ENCODE peak calls at places on chromosomes 5 and 9, in five cellular contexts. One of them, this sample, is unnamed.

GRCh38 chr9:99140685-99141314 is 35.9 kb downstream of the TGFBR1 start:
- DNase-seq in fibroblast of lung: peak
- DNase-seq in RWPE2: no peak
- DNase-seq in cardiac fibroblast: peak
- DNase-seq in tibial nerve: no peak
- DNase-seq in this sample: no peak

GRCh38 chr5:139391570-139392323 is 2.0 kb upstream of the MZB1 start:
- DNase-seq in tibial nerve: no peak
- DNase-seq in cardiac fibroblast: peak
- DNase-seq in fibroblast of lung: peak
- DNase-seq in RWPE2: peak
- DNase-seq in this sample: no peak

GRCh38 chr5:66207800-66208561 is 63.9 kb downstream of the SREK1 start:
- DNase-seq in RWPE2: no peak
- DNase-seq in cardiac fibroblast: no peak
- DNase-seq in tibial nerve: no peak
- DNase-seq in fibroblast of lung: no peak
- DNase-seq in this sample: peak

GRCh38 chr5:58318468-58318867 is 141.4 kb downstream of the PLK2 start:
- DNase-seq in cardiac fibroblast: peak
- DNase-seq in fibroblast of lung: no peak
- DNase-seq in tibial nerve: no peak
- DNase-seq in RWPE2: no peak
- DNase-seq in this sample: no peak

GRCh38 chr9:98129451-98129881 is 10.4 kb upstream of the TRIM14 start:
- DNase-seq in cardiac fibroblast: no peak
- DNase-seq in fibroblast of lung: no peak
- DNase-seq in RWPE2: peak
- DNase-seq in tibial nerve: no peak
- DNase-seq in this sample: no peak

GRCh38 chr9:89408628-89409101 is 89.2 kb downstream of the SEMA4D start:
- DNase-seq in cardiac fibroblast: no peak
- DNase-seq in RWPE2: no peak
- DNase-seq in fibroblast of lung: no peak
- DNase-seq in tibial nerve: no peak
- DNase-seq in this sample: no peak

GRCh38 chr5:131991593-131992324 is 19.7 kb downstream of the ACSL6 start:
- DNase-seq in cardiac fibroblast: no peak
- DNase-seq in RWPE2: peak
- DNase-seq in tibial nerve: no peak
- DNase-seq in fibroblast of lung: no peak
- DNase-seq in this sample: no peak

GRCh38 chr5:151451626-151452520 is 4.5 kb downstream of the SLC36A1 start:
- DNase-seq in RWPE2: no peak
- DNase-seq in fibroblast of lung: no peak
- DNase-seq in tibial nerve: no peak
- DNase-seq in cardiac fibroblast: peak
- DNase-seq in this sample: no peak

GRCh38 chr9:22649384-22649783 is 202.8 kb downstream of the DMRTA1 start:
- DNase-seq in tibial nerve: no peak
- DNase-seq in cardiac fibroblast: no peak
- DNase-seq in RWPE2: no peak
- DNase-seq in fibroblast of lung: peak
- DNase-seq in this sample: no peak

GRCh38 chr9:109641079-109641659 is 138.8 kb upstream of the PALM2AKAP2 start:
- DNase-seq in tibial nerve: no peak
- DNase-seq in cardiac fibroblast: no peak
- DNase-seq in fibroblast of lung: peak
- DNase-seq in RWPE2: no peak
- DNase-seq in this sample: no peak

GRCh38 chr9:84670106-84670800 is 724 bp downstream of the NTRK2 start:
- DNase-seq in tibial nerve: no peak
- DNase-seq in fibroblast of lung: no peak
- DNase-seq in RWPE2: no peak
- DNase-seq in cardiac fibroblast: no peak
- DNase-seq in this sample: no peak

GRCh38 chr5:157689942-157690689 is 18.8 kb downstream of the C5orf52 start:
- DNase-seq in cardiac fibroblast: no peak
- DNase-seq in RWPE2: no peak
- DNase-seq in tibial nerve: no peak
- DNase-seq in fibroblast of lung: no peak
- DNase-seq in this sample: no peak

GRCh38 chr5:154320209-154320608 is 125.6 kb upstream of the SAP30L start:
- DNase-seq in tibial nerve: no peak
- DNase-seq in RWPE2: no peak
- DNase-seq in cardiac fibroblast: no peak
- DNase-seq in fibroblast of lung: no peak
- DNase-seq in this sample: no peak

GRCh38 chr5:172455087-172455381 is 709 bp upstream of the SH3PXD2B start:
- DNase-seq in tibial nerve: no peak
- DNase-seq in cardiac fibroblast: no peak
- DNase-seq in fibroblast of lung: no peak
- DNase-seq in RWPE2: peak
- DNase-seq in this sample: no peak

GRCh38 chr5:91468643-91469422 is 85.7 kb upstream of the ARRDC3 start:
- DNase-seq in RWPE2: no peak
- DNase-seq in cardiac fibroblast: peak
- DNase-seq in tibial nerve: no peak
- DNase-seq in fibroblast of lung: no peak
- DNase-seq in this sample: no peak

GRCh38 chr9:22107202-22107601 is 98.1 kb upstream of the CDKN2B start:
- DNase-seq in RWPE2: no peak
- DNase-seq in fibroblast of lung: no peak
- DNase-seq in tibial nerve: no peak
- DNase-seq in cardiac fibroblast: peak
- DNase-seq in this sample: peak

GRCh38 chr9:73001860-73002259 is 49.0 kb upstream of the ALDH1A1 start:
- DNase-seq in cardiac fibroblast: no peak
- DNase-seq in tibial nerve: no peak
- DNase-seq in RWPE2: no peak
- DNase-seq in fibroblast of lung: no peak
- DNase-seq in this sample: no peak

GRCh38 chr9:93210974-93211653 is 27.2 kb downstream of the WNK2 start:
- DNase-seq in RWPE2: no peak
- DNase-seq in cardiac fibroblast: no peak
- DNase-seq in fibroblast of lung: no peak
- DNase-seq in tibial nerve: no peak
- DNase-seq in this sample: no peak

GRCh38 chr5:173530547-173530946 is 85.9 kb downstream of the BOD1 start:
- DNase-seq in cardiac fibroblast: no peak
- DNase-seq in tibial nerve: no peak
- DNase-seq in RWPE2: no peak
- DNase-seq in fibroblast of lung: no peak
- DNase-seq in this sample: no peak

GRCh38 chr5:147530801-147531389 is 21.0 kb upstream of the DPYSL3 start:
- DNase-seq in fibroblast of lung: peak
- DNase-seq in RWPE2: peak
- DNase-seq in tibial nerve: no peak
- DNase-seq in cardiac fibroblast: peak
- DNase-seq in this sample: no peak

GRCh38 chr5:137606401-137606800 is 107.3 kb upstream of the SPOCK1 start:
- DNase-seq in fibroblast of lung: no peak
- DNase-seq in RWPE2: no peak
- DNase-seq in tibial nerve: no peak
- DNase-seq in cardiac fibroblast: no peak
- DNase-seq in this sample: no peak

GRCh38 chr5:142829821-142830220 is 59.6 kb downstream of the ARHGAP26 start:
- DNase-seq in fibroblast of lung: no peak
- DNase-seq in RWPE2: no peak
- DNase-seq in tibial nerve: no peak
- DNase-seq in cardiac fibroblast: peak
- DNase-seq in this sample: no peak

GRCh38 chr5:164256351-164256750 is 750.9 kb downstream of the MAT2B start:
- DNase-seq in fibroblast of lung: no peak
- DNase-seq in tibial nerve: no peak
- DNase-seq in cardiac fibroblast: peak
- DNase-seq in RWPE2: no peak
- DNase-seq in this sample: no peak

GRCh38 chr5:142545653-142546322 is 140.1 kb downstream of the FGF1 start:
- DNase-seq in tibial nerve: no peak
- DNase-seq in RWPE2: no peak
- DNase-seq in fibroblast of lung: peak
- DNase-seq in cardiac fibroblast: peak
- DNase-seq in this sample: no peak

GRCh38 chr5:168947212-168947868 is 353.6 kb downstream of the SLIT3 start:
- DNase-seq in tibial nerve: no peak
- DNase-seq in cardiac fibroblast: peak
- DNase-seq in fibroblast of lung: peak
- DNase-seq in RWPE2: peak
- DNase-seq in this sample: no peak

GRCh38 chr9:111919875-111920274 is 23.3 kb downstream of the UGCG start:
- DNase-seq in tibial nerve: no peak
- DNase-seq in fibroblast of lung: no peak
- DNase-seq in RWPE2: no peak
- DNase-seq in cardiac fibroblast: no peak
- DNase-seq in this sample: no peak

GRCh38 chr5:111254613-111255012 is 30.4 kb downstream of the CAMK4 start:
- DNase-seq in RWPE2: no peak
- DNase-seq in cardiac fibroblast: peak
- DNase-seq in tibial nerve: no peak
- DNase-seq in fibroblast of lung: peak
- DNase-seq in this sample: no peak

GRCh38 chr5:108521841-108522506 is 140.1 kb upstream of the FBXL17 start:
- DNase-seq in tibial nerve: no peak
- DNase-seq in RWPE2: no peak
- DNase-seq in fibroblast of lung: peak
- DNase-seq in cardiac fibroblast: peak
- DNase-seq in this sample: peak

GRCh38 chr9:110601098-110601497 is 21.6 kb upstream of the SVEP1 start:
- DNase-seq in RWPE2: no peak
- DNase-seq in tibial nerve: no peak
- DNase-seq in cardiac fibroblast: no peak
- DNase-seq in fibroblast of lung: no peak
- DNase-seq in this sample: no peak

GRCh38 chr9:16410601-16411285 is 459.7 kb downstream of the BNC2 start:
- DNase-seq in RWPE2: no peak
- DNase-seq in cardiac fibroblast: peak
- DNase-seq in tibial nerve: no peak
- DNase-seq in fibroblast of lung: no peak
- DNase-seq in this sample: no peak

GRCh38 chr5:67578011-67578410 is 381.4 kb upstream of the CD180 start:
- DNase-seq in RWPE2: no peak
- DNase-seq in tibial nerve: no peak
- DNase-seq in fibroblast of lung: peak
- DNase-seq in cardiac fibroblast: peak
- DNase-seq in this sample: no peak

GRCh38 chr9:137099231-137099630 is 12.4 kb downstream of the MAN1B1 start:
- DNase-seq in fibroblast of lung: no peak
- DNase-seq in tibial nerve: no peak
- DNase-seq in cardiac fibroblast: no peak
- DNase-seq in RWPE2: no peak
- DNase-seq in this sample: no peak

GRCh38 chr9:137096785-137097546 is 10.2 kb downstream of the MAN1B1 start:
- DNase-seq in fibroblast of lung: no peak
- DNase-seq in tibial nerve: no peak
- DNase-seq in RWPE2: no peak
- DNase-seq in cardiac fibroblast: no peak
- DNase-seq in this sample: no peak

GRCh38 chr9:137097761-137098462 is 11.1 kb downstream of the MAN1B1 start:
- DNase-seq in tibial nerve: no peak
- DNase-seq in cardiac fibroblast: no peak
- DNase-seq in RWPE2: no peak
- DNase-seq in fibroblast of lung: no peak
- DNase-seq in this sample: no peak

DNA sequence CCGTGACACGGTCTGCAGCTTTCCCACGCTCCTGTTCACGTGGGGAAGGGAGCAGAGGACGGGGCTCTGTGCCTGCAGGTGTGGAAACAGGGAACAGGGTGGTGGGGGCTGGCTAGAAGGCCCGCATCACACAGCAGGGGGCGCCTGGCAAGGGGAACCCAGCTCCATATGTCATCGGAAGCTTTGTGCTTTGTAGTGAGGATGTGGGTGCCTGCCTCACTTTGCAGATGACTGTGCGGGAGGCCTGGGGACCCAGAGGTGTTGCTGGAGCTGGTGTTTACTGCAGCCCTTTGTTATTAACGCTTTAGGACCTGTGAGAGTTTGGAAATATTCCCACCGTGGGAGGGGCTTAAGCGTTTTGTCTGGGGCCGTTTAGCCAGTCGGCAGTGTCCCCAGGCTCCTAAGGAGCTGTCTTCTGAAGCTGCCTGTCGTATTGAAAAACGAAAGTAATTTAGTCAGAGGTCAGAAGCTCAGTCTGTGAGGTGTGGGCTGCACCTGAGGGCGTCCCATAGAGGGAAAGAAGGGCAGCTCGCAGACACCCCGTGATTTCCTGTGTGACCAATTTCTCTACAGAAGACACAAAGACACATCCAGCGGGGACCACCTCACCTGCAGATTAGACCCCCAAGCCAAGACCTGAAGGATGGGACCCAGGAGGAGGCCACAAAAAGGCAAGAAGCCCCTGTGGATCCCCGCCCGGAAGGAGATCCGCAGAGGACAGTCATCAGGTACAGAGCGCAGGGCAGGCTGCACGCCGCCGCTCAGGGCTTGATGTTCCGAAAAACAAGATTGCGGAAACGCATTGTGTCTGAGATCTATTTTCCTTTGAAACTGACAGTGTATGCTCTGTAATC is 9.1 kb downstream of the MAN1B1 start:
- DNase-seq in fibroblast of lung: no peak
- DNase-seq in RWPE2: no peak
- DNase-seq in cardiac fibroblast: no peak
- DNase-seq in tibial nerve: no peak
- DNase-seq in this sample: no peak
- TF ChIP-seq CTCF in fibroblast of lung: no peak
- TF ChIP-seq CTCF in RWPE2: peak
- TF ChIP-seq CTCF in cardiac fibroblast: no peak
- TF ChIP-seq CTCF in tibial nerve: no peak
- TF ChIP-seq CTCF in this sample: peak

GRCh38 chr9:128244443-128245226 is 31.2 kb downstream of the GOLGA2 start:
- DNase-seq in RWPE2: peak
- DNase-seq in fibroblast of lung: peak
- DNase-seq in cardiac fibroblast: peak
- DNase-seq in tibial nerve: peak
- DNase-seq in this sample: no peak
- H3K4me3 ChIP-seq in RWPE2: no peak
- H3K4me3 ChIP-seq in fibroblast of lung: peak
- H3K4me3 ChIP-seq in cardiac fibroblast: peak
- H3K4me3 ChIP-seq in tibial nerve: peak
- H3K4me3 ChIP-seq in this sample: no peak

GRCh38 chr9:136977223-136978072 is at the start of gene PTGDS:
- DNase-seq in RWPE2: no peak
- DNase-seq in tibial nerve: peak
- DNase-seq in fibroblast of lung: peak
- DNase-seq in cardiac fibroblast: no peak
- DNase-seq in this sample: no peak
- TF ChIP-seq CTCF in RWPE2: no peak
- TF ChIP-seq CTCF in tibial nerve: no peak
- TF ChIP-seq CTCF in fibroblast of lung: no peak
- TF ChIP-seq CTCF in cardiac fibroblast: no peak
- TF ChIP-seq CTCF in this sample: no peak

DNA sequence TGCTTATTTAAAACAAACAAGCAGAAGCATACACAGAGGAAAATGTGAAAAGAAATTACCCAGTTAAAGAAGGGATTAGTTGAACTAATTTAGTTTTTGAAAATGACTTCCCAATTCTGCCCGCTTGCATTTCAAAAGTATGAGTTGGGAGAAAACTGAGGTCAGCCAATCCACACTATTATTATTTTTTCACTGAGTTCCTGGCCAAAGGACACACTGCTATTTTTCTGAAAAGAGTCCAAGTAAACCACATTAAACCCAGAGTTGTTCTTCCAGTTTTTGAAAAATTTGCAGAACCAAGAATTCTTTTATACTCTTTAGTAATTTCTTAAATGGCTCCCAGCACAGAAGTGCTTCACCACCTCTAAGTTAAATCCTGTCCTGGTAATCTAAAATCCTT is 7.5 kb downstream of the SMU1 start:
- DNase-seq in tibial nerve: no peak
- DNase-seq in RWPE2: no peak
- DNase-seq in cardiac fibroblast: no peak
- DNase-seq in fibroblast of lung: no peak
- DNase-seq in this sample: no peak
- H3K4me3 ChIP-seq in tibial nerve: no peak
- H3K4me3 ChIP-seq in RWPE2: no peak
- H3K4me3 ChIP-seq in cardiac fibroblast: no peak
- H3K4me3 ChIP-seq in fibroblast of lung: no peak
- H3K4me3 ChIP-seq in this sample: no peak

This sample was measured in retinal pigment epithelial cell.